ENCODE peak calls at places on chromosome 13, in nine cellular contexts. P, Z, M, L, B, U, Y, Q and A are unnamed samples.

GRCh38 chr13:37074703-37075102 is 15.2 kb upstream of the SUPT20H start:
- DNase-seq in P (no peak), Z (peak; percentile 67), M (peak; percentile 73), L (peak; percentile 60), B (no peak), U (no peak), Y (peak; percentile 9), Q (no peak), A (no peak)

GRCh38 chr13:113874177-113874576 is 10.3 kb upstream of the GAS6 start:
- DNase-seq in P (no peak), Z (no peak), M (no peak), L (no peak), B (no peak), U (no peak), Y (no peak), Q (no peak), A (no peak)

GRCh38 chr13:112687836-112688559 is 1.8 kb upstream of the ATP11A start:
- DNase-seq in P (no peak), Z (no peak), M (no peak), L (no peak), B (no peak), U (no peak), Y (peak; percentile 60), Q (no peak), A (no peak)

GRCh38 chr13:84962141-84962750 is 837.0 kb downstream of the SLITRK6 start:
- DNase-seq in P (no peak), Z (no peak), M (no peak), L (no peak), B (no peak), U (peak; percentile 58), Y (no peak), Q (no peak), A (no peak)

GRCh38 chr13:46721054-46721453 is 75.9 kb downstream of the ESD start:
- DNase-seq in P (peak; percentile 32), Z (peak; percentile 68), M (peak; percentile 69), L (peak; percentile 78), B (peak; percentile 24), U (no peak), Y (peak; percentile 14), Q (no peak), A (no peak)

GRCh38 chr13:110306960-110307696 is at the start of the genes COL4A1 and COL4A2:
- DNase-seq in P (no peak), Z (peak; percentile 82), M (peak; percentile 77), L (no peak), B (no peak), U (peak; percentile 78), Y (no peak), Q (no peak), A (peak; percentile 83)

GRCh38 chr13:35744144-35744543 is 267.7 kb upstream of the MAB21L1 start:
- DNase-seq in P (no peak), Z (no peak), M (no peak), L (no peak), B (no peak), U (no peak), Y (no peak), Q (no peak), A (peak; percentile 1)

GRCh38 chr13:28636677-28637317 is 22.1 kb upstream of the POMP start:
- DNase-seq in P (peak; percentile 6), Z (peak; percentile 87), M (peak; percentile 81), L (peak; percentile 89), B (peak; percentile 42), U (no peak), Y (peak; percentile 30), Q (no peak), A (peak; percentile 59)

GRCh38 chr13:20796791-20797513 is 23.2 kb upstream of the EEF1AKMT1 start:
- DNase-seq in P (no peak), Z (no peak), M (no peak), L (no peak), B (no peak), U (no peak), Y (no peak), Q (no peak), A (no peak)

GRCh38 chr13:112103260-112103843 is 36.4 kb downstream of the SOX1 start:
- DNase-seq in P (no peak), Z (no peak), M (no peak), L (no peak), B (no peak), U (no peak), Y (no peak), Q (no peak), A (no peak)

GRCh38 chr13:49303533-49304252 is 56.0 kb downstream of the CDADC1 start:
- DNase-seq in P (no peak), Z (no peak), M (no peak), L (peak; percentile 63), B (no peak), U (peak; percentile 65), Y (no peak), Q (no peak), A (no peak)

GRCh38 chr13:43100667-43101066 is 77.3 kb downstream of the DNAJC15 start:
- DNase-seq in P (no peak), Z (no peak), M (no peak), L (no peak), B (no peak), U (no peak), Y (no peak), Q (no peak), A (no peak)

GRCh38 chr13:41427700-41428099 is 29.6 kb upstream of the RGCC start:
- DNase-seq in P (no peak), Z (no peak), M (no peak), L (no peak), B (no peak), U (no peak), Y (no peak), Q (no peak), A (no peak)

GRCh38 chr13:73941752-73942151 is 192.5 kb downstream of the KLF12 start:
- DNase-seq in P (no peak), Z (no peak), M (no peak), L (no peak), B (no peak), U (no peak), Y (no peak), Q (no peak), A (no peak)

GRCh38 chr13:60329221-60329983 is 67.6 kb upstream of the TDRD3 start:
- DNase-seq in P (no peak), Z (peak; percentile 45), M (peak; percentile 55), L (peak; percentile 65), B (peak; percentile 51), U (no peak), Y (peak; percentile 73), Q (no peak), A (peak; percentile 62)

GRCh38 chr13:45333973-45334922 is 6.7 kb downstream of the TPT1 start:
- DNase-seq in P (peak; percentile 11), Z (peak; percentile 66), M (peak; percentile 68), L (peak; percentile 27), B (no peak), U (no peak), Y (no peak), Q (peak; percentile 14), A (no peak)

GRCh38 chr13:109628251-109628699 is 158.1 kb downstream of the IRS2 start:
- DNase-seq in P (no peak), Z (peak; percentile 34), M (peak; percentile 87), L (no peak), B (no peak), U (no peak), Y (no peak), Q (no peak), A (no peak)

GRCh38 chr13:37058801-37059135 is 720 bp downstream of the SUPT20H start:
- DNase-seq in P (peak; percentile 10), Z (no peak), M (no peak), L (peak; percentile 80), B (no peak), U (no peak), Y (peak; percentile 57), Q (no peak), A (no peak)

GRCh38 chr13:50527612-50528509 is 315.6 kb downstream of the DLEU7 start:
- DNase-seq in P (no peak), Z (no peak), M (no peak), L (no peak), B (no peak), U (no peak), Y (peak; percentile 18), Q (no peak), A (no peak)

GRCh38 chr13:24040835-24041234 is 119.7 kb upstream of the SPATA13 start:
- DNase-seq in P (no peak), Z (no peak), M (no peak), L (no peak), B (no peak), U (no peak), Y (no peak), Q (no peak), A (no peak)

GRCh38 chr13:33251131-33251629 is 34.4 kb downstream of the STARD13 start:
- DNase-seq in P (no peak), Z (peak; percentile 91), M (peak; percentile 97), L (no peak), B (peak; percentile 48), U (no peak), Y (no peak), Q (no peak), A (no peak)